ENCODE peak calls at places on chromosomes 4 and X, in nine cellular contexts. T, L, O, Z, G, A, W, P and S are unnamed samples.

GRCh38 chr4:151690164-151690856 is 70.5 kb downstream of the GATB start:
- DNase-seq in T (peak; percentile 53), L (no peak), O (peak; percentile 80), Z (no peak), G (no peak), A (no peak), W (no peak), P (no peak), S (no peak)

GRCh38 chrX:17828156-17828555 is 32.9 kb downstream of the RAI2 start:
- DNase-seq in T (no peak), L (no peak), O (no peak), Z (no peak), G (no peak), A (no peak), W (no peak), P (no peak), S (no peak)

GRCh38 chr4:99723555-99724450 is 66.2 kb upstream of the C4orf54 start:
- DNase-seq in T (peak; percentile 53), L (peak; percentile 18), O (peak; percentile 74), Z (peak; percentile 69), G (peak; percentile 31), A (no peak), W (no peak), P (no peak), S (no peak)

GRCh38 chr4:176584031-176584430 is 208.7 kb downstream of the VEGFC start:
- DNase-seq in T (peak; percentile 16), L (no peak), O (no peak), Z (no peak), G (no peak), A (no peak), W (no peak), P (no peak), S (no peak)

GRCh38 chrX:24846551-24847170 is 152.9 kb downstream of the POLA1 start:
- DNase-seq in T (no peak), L (no peak), O (peak; percentile 71), Z (no peak), G (no peak), A (no peak), W (no peak), P (no peak), S (no peak)

GRCh38 chr4:117421706-117422105 is 336.3 kb upstream of the TRAM1L1 start:
- DNase-seq in T (no peak), L (no peak), O (no peak), Z (no peak), G (no peak), A (no peak), W (no peak), P (no peak), S (no peak)

GRCh38 chr4:87853108-87853507 is 20.3 kb downstream of the MEPE start:
- DNase-seq in T (peak; percentile 37), L (no peak), O (peak; percentile 70), Z (no peak), G (no peak), A (no peak), W (peak; percentile 32), P (no peak), S (no peak)

GRCh38 chr4:61572160-61572559 is 372.0 kb downstream of the ADGRL3 start:
- DNase-seq in T (no peak), L (no peak), O (peak; percentile 64), Z (no peak), G (no peak), A (no peak), W (no peak), P (no peak), S (no peak)

GRCh38 chr4:172996571-172997216 is 171.9 kb upstream of the GALNT7 start:
- DNase-seq in T (peak; percentile 85), L (no peak), O (peak; percentile 54), Z (no peak), G (no peak), A (no peak), W (no peak), P (no peak), S (no peak)

GRCh38 chrX:45851434-45851991 is 650.8 kb upstream of the DIPK2B start:
- DNase-seq in T (no peak), L (peak; percentile 24), O (no peak), Z (no peak), G (no peak), A (peak; percentile 66), W (peak; percentile 14), P (peak; percentile 14), S (no peak)

GRCh38 chrX:41198410-41198809 is 113.2 kb downstream of the USP9X start:
- DNase-seq in T (no peak), L (no peak), O (no peak), Z (no peak), G (no peak), A (no peak), W (no peak), P (no peak), S (no peak)

GRCh38 chrX:53074987-53075386 is 7.2 kb upstream of the TSPYL2 start:
- DNase-seq in T (no peak), L (no peak), O (no peak), Z (peak; percentile 59), G (no peak), A (no peak), W (no peak), P (no peak), S (no peak)

GRCh38 chrX:53080628-53081580 is 1.3 kb upstream of the TSPYL2 start:
- DNase-seq in T (no peak), L (no peak), O (peak; percentile 48), Z (peak; percentile 61), G (no peak), A (no peak), W (peak; percentile 10), P (no peak), S (no peak)

GRCh38 chrX:53076671-53077070 is 5.5 kb upstream of the TSPYL2 start:
- DNase-seq in T (no peak), L (no peak), O (no peak), Z (peak; percentile 59), G (no peak), A (no peak), W (no peak), P (no peak), S (no peak)

GRCh38 chrX:53078943-53079342 is 3.2 kb upstream of the TSPYL2 start:
- DNase-seq in T (no peak), L (no peak), O (no peak), Z (peak; percentile 28), G (no peak), A (no peak), W (no peak), P (no peak), S (no peak)

DNA sequence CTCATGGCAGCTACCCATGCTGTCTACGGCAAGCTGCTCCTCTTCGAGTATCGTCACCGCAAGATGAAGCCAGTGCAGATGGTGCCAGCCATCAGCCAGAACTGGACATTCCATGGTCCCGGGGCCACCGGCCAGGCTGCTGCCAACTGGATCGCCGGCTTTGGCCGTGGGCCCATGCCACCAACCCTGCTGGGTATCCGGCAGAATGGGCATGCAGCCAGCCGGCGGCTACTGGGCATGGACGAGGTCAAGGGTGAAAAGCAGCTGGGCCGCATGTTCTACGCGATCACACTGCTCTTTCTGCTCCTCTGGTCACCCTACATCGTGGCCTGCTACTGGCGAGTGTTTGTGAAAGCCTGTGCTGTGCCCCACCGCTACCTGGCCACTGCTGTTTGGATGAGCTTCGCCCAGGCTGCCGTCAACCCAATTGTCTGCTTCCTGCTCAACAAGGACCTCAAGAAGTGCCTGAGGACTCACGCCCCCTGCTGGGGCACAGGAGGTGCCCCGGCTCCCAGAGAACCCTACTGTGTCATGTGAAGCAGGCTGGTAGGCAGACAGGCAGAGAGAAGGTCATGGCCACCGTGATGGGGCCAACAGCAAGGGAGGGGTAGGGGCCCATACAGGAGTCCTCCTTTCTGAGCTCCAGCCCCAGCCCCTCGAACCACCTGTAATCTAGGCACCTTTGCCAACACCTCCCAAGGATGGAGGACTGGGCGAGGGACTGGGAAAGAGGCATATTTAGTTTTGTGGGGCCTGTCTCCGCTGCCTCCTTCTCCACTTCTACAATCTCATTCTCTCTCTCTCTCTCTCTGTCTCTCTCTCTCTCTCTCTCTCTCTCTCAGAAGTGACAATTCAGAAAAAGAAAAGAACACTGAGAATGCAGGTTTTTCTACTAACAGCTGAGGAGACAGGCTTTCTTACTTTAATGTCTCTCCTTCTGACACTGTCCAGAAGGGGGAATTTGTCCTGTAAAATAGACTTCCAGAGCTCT is 4.7 kb upstream of the TSPYL2 start:
- DNase-seq in T (no peak), L (no peak), O (no peak), Z (peak; percentile 31), G (no peak), A (no peak), W (no peak), P (no peak), S (no peak)
- TF ChIP-seq CTCF in T (no peak), L (no peak), O (no peak), Z (no peak), G (no peak), A (no peak), W (no peak), P (no peak), S (no peak)

GRCh38 chr4:90293320-90293719 is 166.1 kb downstream of the CCSER1 start:
- DNase-seq in T (no peak), L (no peak), O (peak; percentile 43), Z (no peak), G (no peak), A (no peak), W (no peak), P (no peak), S (no peak)
- TF ChIP-seq CTCF in T (peak; percentile 33), L (no peak), O (peak; percentile 47), Z (no peak), G (no peak), A (peak; percentile 32), W (no peak), P (peak; percentile 24), S (peak; percentile 71)

GRCh38 chr4:165864228-165864627 is 8.8 kb upstream of the TLL1 start:
- DNase-seq in T (no peak), L (no peak), O (peak; percentile 21), Z (no peak), G (no peak), A (no peak), W (no peak), P (no peak), S (no peak)
- TF ChIP-seq CTCF in T (peak; percentile 38), L (no peak), O (peak; percentile 5), Z (no peak), G (no peak), A (no peak), W (no peak), P (no peak), S (no peak)

GRCh38 chr4:17124767-17125166 is 226.3 kb upstream of the LDB2 start:
- DNase-seq in T (no peak), L (no peak), O (no peak), Z (no peak), G (no peak), A (no peak), W (no peak), P (no peak), S (no peak)
- TF ChIP-seq CTCF in T (peak; percentile 31), L (no peak), O (peak; percentile 31), Z (no peak), G (no peak), A (peak; percentile 14), W (no peak), P (no peak), S (no peak)